ENCODE peak calls at places on chromosomes 1 and 21, in nine cellular contexts. O is GM23248, Q is pancreas, L is heart right ventricle, G is SJSA1, Z is neural progenitor cell, S is cardiac muscle cell, U is tibial nerve, J is neuronal stem cell. W is an unnamed sample. For H3K4me1 and H3K36me3, the result is how much of the 10 kb centered on the place peaks cover.

GRCh38 chr1:23039308-23039826 is 20.1 kb downstream of the KDM1A start:
- DNase-seq in O (no peak), Q (no peak), L (no peak), G (no peak), Z (no peak), S (no peak), U (no peak), J (no peak), W (no peak)

GRCh38 chr1:211515090-211516023 is 23.4 kb upstream of the RD3 start:
- DNase-seq in O (peak), Q (peak), L (peak), G (peak), Z (peak), S (peak), U (peak), J (peak), W (peak)

GRCh38 chr21:35252831-35253230 is 203.7 kb upstream of the RUNX1 start:
- DNase-seq in O (peak), Q (no peak), L (no peak), G (peak), Z (no peak), S (no peak), U (no peak), J (no peak), W (no peak)

GRCh38 chr1:6386371-6386949 is 7.1 kb downstream of the ACOT7 start:
- DNase-seq in O (no peak), Q (no peak), L (no peak), G (peak), Z (no peak), S (no peak), U (no peak), J (no peak), W (no peak)

GRCh38 chr21:17925900-17926299 is 106.7 kb upstream of the C21orf91 start:
- DNase-seq in O (peak), Q (no peak), L (no peak), G (no peak), Z (peak), S (peak), U (no peak), J (no peak), W (no peak)

GRCh38 chr21:35150562-35151226 is 101.6 kb upstream of the RUNX1 start:
- DNase-seq in O (peak), Q (no peak), L (no peak), G (peak), Z (no peak), S (no peak), U (no peak), J (no peak), W (no peak)

GRCh38 chr1:113654883-113655282 is 104.4 kb downstream of the PHTF1 start:
- DNase-seq in O (no peak), Q (no peak), L (no peak), G (no peak), Z (no peak), S (no peak), U (no peak), J (no peak), W (no peak)

GRCh38 chr1:46036894-46037596 is 95.4 kb downstream of the PIK3R3 start:
- DNase-seq in O (peak), Q (peak), L (peak), G (peak), Z (peak), S (peak), U (peak), J (peak), W (peak)

GRCh38 chr1:231278100-231278790 is 37.2 kb downstream of the GNPAT start:
- DNase-seq in O (no peak), Q (no peak), L (peak), G (no peak), Z (no peak), S (peak), U (no peak), J (no peak), W (no peak)

GRCh38 chr1:6237093-6237492 is 1.3 kb upstream of the ICMT start:
- DNase-seq in O (no peak), Q (no peak), L (no peak), G (no peak), Z (no peak), S (no peak), U (no peak), J (no peak), W (no peak)

GRCh38 chr1:167720965-167721616 is 691 bp upstream of the MPZL1 start:
- DNase-seq in O (peak), Q (no peak), L (no peak), G (peak), Z (peak), S (peak), U (no peak), J (peak), W (no peak)

GRCh38 chr1:103110701-103111100 is 2.4 kb upstream of the COL11A1 start:
- DNase-seq in O (no peak), Q (no peak), L (no peak), G (peak), Z (peak), S (no peak), U (no peak), J (peak), W (no peak)

GRCh38 chr1:108628666-108629065 is 32.2 kb downstream of the HENMT1 start:
- DNase-seq in O (no peak), Q (no peak), L (no peak), G (no peak), Z (no peak), S (no peak), U (no peak), J (no peak), W (no peak)

GRCh38 chr21:42666918-42667317 is 13.5 kb downstream of the PDE9A start:
- DNase-seq in O (no peak), Q (peak), L (no peak), G (no peak), Z (no peak), S (no peak), U (no peak), J (no peak), W (no peak)

GRCh38 chr21:42668620-42669019 is 15.2 kb downstream of the PDE9A start:
- DNase-seq in O (no peak), Q (peak), L (no peak), G (no peak), Z (no peak), S (no peak), U (no peak), J (no peak), W (no peak)

GRCh38 chr21:42669069-42669468 is 15.6 kb downstream of the PDE9A start:
- DNase-seq in O (peak), Q (peak), L (peak), G (no peak), Z (no peak), S (no peak), U (no peak), J (no peak), W (no peak)

GRCh38 chr21:42666023-42666747 is 12.8 kb downstream of the PDE9A start:
- DNase-seq in O (peak), Q (peak), L (no peak), G (peak), Z (no peak), S (no peak), U (no peak), J (no peak), W (no peak)

GRCh38 chr21:42668193-42668592 is 14.8 kb downstream of the PDE9A start:
- DNase-seq in O (no peak), Q (peak), L (no peak), G (no peak), Z (no peak), S (no peak), U (no peak), J (no peak), W (no peak)
- H3K27ac ChIP-seq in O (no peak), Q (no peak), L (no peak), G (no peak), Z (no peak), S (no peak), U (peak), J (no peak), W (no peak)

DNA sequence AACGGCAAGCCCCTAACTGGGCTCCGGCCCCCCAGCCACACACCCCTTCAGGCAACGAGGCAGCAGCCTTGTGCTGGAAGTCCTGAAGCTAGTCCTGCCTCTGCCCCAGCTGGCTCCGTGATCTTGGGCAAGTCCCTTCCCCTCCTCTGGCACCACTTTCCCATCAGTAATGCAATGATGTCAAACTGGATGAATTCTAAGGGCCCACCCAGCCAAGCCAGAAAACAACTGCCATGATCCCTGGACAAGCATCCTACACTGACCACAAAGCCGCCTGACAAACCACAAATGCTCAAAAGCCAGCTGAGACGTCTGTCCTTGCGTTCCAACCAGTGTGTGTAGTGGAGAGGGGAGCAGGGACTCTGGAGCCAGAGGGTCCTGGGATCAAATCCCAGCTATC is 26.8 kb downstream of the IFFO2 start:
- DNase-seq in O (peak), Q (peak), L (no peak), G (peak), Z (no peak), S (no peak), U (no peak), J (no peak), W (no peak)
- H3K4me1 ChIP-seq in O (under half), Q (under half), L (half or more), G (under half), Z (under half), S (under half), U (under half), J (under half), W (half or more)

DNA sequence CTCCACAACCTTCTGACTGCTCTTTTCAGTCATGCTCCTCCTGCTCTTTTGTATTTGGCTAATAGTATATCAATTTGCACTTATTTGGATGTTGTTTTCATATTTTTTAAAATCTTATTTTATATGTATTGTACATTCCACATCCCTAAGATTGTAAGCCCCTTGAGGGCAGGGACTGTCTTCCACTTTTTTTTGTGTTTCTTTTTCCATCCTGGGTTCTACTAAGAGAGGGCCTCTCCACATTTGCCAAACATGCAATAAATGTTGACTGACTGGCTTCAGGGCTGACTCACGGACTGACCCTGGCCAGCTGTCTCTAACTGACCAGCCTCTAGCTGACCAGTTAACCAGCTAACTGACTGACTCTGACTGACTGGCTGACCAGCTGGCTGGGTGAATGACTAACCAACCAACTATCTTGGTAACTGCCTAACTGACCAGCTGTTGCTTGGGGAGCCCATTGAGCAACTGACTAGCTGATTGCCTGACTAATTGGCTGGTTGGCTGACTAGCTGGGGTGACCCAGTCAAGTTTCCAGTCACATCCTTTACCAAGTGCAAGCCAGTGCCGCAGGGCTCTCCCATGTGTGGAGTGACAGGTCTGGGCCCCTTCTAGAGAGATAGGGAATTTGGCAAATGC is 16.1 kb downstream of the CSF1 start:
- DNase-seq in O (peak), Q (no peak), L (no peak), G (no peak), Z (no peak), S (no peak), U (no peak), J (no peak), W (no peak)
- H3K36me3 ChIP-seq in O (under half), Q (under half), L (half or more), G (half or more), Z (under half), S (under half), U (under half), J (half or more), W (half or more)

DNA sequence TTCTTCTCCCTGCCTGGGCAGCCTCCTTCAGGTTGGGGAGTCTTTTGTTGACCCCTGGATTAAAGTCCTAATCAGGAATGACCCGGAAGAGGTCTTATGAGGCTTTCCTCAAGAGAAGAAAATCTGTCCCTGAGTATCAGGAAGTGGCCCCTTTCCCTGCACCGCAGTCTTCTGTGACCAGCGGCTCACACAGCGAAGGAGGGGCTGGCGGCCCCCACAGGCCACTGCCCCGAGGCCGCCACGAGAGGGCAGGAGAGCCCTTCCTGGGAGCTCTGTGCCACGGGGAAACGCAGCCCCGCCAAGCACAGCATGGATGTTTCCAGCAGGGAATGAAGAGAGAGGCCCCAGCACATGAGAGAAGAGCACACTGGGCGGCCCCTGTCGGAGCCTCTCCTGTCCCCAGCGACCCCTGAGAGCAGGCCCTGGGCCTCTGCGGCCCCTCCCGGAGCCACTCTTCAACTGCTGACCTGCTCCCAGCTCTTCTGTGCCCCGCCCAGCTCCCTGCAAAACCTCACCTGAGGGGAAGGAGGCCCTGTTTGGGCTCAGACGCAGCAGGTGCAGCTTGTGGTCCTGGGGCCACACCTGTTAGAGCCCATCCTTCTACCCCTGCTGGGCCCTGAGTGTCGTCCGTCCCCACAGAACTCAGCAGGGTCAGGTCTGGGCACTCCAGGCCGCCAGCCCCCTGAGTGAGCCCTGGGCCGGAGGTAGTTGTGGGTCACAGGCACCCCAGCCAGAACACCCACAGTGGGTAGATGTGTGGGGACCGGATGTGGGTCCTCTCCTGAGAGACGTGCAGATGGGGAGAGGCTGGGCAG is 4.9 kb upstream of the POFUT2 start:
- DNase-seq in O (peak), Q (peak), L (peak), G (peak), Z (peak), S (peak), U (peak), J (peak), W (peak)
- H3K27ac ChIP-seq in O (no peak), Q (peak), L (peak), G (no peak), Z (no peak), S (peak), U (peak), J (no peak), W (no peak)

GRCh38 chr1:244422174-244422573 is 29.5 kb downstream of the ADSS2 start:
- DNase-seq in O (peak), Q (no peak), L (no peak), G (no peak), Z (no peak), S (no peak), U (no peak), J (no peak), W (no peak)
- H3K4me1 ChIP-seq in O (under half), Q (under half), L (under half), G (under half), Z (under half), S (under half), U (under half), J (under half), W (under half)

GRCh38 chr1:119728007-119728406 is 16.3 kb downstream of the PHGDH start:
- DNase-seq in O (no peak), Q (no peak), L (no peak), G (no peak), Z (no peak), S (no peak), U (no peak), J (no peak), W (no peak)
- H3K36me3 ChIP-seq in O (half or more), Q (under half), L (under half), G (under half), Z (under half), S (under half), U (under half), J (half or more), W (under half)

DNA sequence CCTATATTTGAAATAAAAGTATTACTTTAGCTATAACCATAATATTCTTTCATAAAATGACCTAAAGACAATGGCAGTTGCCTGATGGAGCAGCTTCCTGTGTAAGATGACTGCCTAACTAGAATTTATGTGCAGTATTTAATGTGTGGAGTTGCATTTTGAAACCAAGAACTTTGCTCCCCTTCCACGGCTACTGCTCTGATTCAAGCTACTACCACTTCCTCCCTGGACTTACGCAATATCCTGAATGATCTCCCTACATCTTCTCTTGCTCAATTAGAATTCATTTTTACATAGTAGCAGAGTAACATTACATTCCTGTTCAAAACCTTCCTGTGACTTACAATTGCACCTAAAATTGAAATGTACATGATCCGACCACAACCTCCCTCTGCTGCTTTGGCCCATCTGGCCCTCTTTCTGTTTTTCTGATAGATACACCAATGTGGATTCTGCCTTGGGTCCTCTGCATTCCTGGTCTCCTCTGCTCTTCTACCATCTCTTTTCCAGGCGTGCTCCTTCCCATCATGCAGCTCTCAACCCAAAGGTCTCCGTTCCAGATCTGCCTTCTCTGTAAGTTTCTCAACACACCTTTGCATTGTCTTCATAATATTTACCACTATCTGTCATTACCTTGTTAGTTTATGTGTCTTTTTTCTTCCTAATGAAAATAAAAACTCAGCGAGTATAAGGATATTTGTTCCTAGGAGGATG is 47.4 kb upstream of the USP25 start:
- DNase-seq in O (peak), Q (no peak), L (no peak), G (peak), Z (no peak), S (no peak), U (no peak), J (no peak), W (no peak)
- H3K27ac ChIP-seq in O (peak), Q (peak), L (no peak), G (peak), Z (no peak), S (no peak), U (no peak), J (no peak), W (no peak)